ENCODE peak calls at places on chromosomes 5 and 9, in six cellular contexts. One of them, this sample, is unnamed.

GRCh38 chr5:92795633-92796032 is 785.4 kb downstream of the NR2F1-AS1 start:
- DNase-seq in retina: no peak
- DNase-seq in kidney glomerular epithelial cell: no peak
- DNase-seq in AG10803: no peak
- DNase-seq in neural crest cell: no peak
- DNase-seq in GM12892: no peak
- DNase-seq in this sample: no peak

GRCh38 chr9:129235931-129236331 is 57.9 kb upstream of the IER5L start:
- DNase-seq in kidney glomerular epithelial cell: no peak
- DNase-seq in AG10803: no peak
- DNase-seq in retina: no peak
- DNase-seq in neural crest cell: no peak
- DNase-seq in GM12892: no peak
- DNase-seq in this sample: no peak

GRCh38 chr5:93017854-93018253 is 563.2 kb downstream of the NR2F1-AS1 start:
- DNase-seq in retina: no peak
- DNase-seq in GM12892: no peak
- DNase-seq in AG10803: peak
- DNase-seq in kidney glomerular epithelial cell: no peak
- DNase-seq in neural crest cell: no peak
- DNase-seq in this sample: peak

GRCh38 chr9:2925016-2925415 is 81.1 kb upstream of the PUM3 start:
- DNase-seq in neural crest cell: no peak
- DNase-seq in retina: no peak
- DNase-seq in AG10803: no peak
- DNase-seq in kidney glomerular epithelial cell: no peak
- DNase-seq in GM12892: no peak
- DNase-seq in this sample: no peak

GRCh38 chr5:142654578-142655042 is 31.3 kb downstream of the FGF1 start:
- DNase-seq in neural crest cell: no peak
- DNase-seq in kidney glomerular epithelial cell: no peak
- DNase-seq in AG10803: no peak
- DNase-seq in retina: no peak
- DNase-seq in GM12892: no peak
- DNase-seq in this sample: no peak

GRCh38 chr5:27026791-27027190 is 11.6 kb downstream of the CDH9 start:
- DNase-seq in kidney glomerular epithelial cell: no peak
- DNase-seq in AG10803: no peak
- DNase-seq in retina: no peak
- DNase-seq in neural crest cell: no peak
- DNase-seq in GM12892: no peak
- DNase-seq in this sample: no peak

GRCh38 chr9:70588999-70589398 is 174.5 kb upstream of the KLF9 start:
- DNase-seq in GM12892: no peak
- DNase-seq in neural crest cell: no peak
- DNase-seq in AG10803: peak
- DNase-seq in retina: no peak
- DNase-seq in kidney glomerular epithelial cell: no peak
- DNase-seq in this sample: no peak

GRCh38 chr9:2478421-2478820 is 143.2 kb upstream of the VLDLR start:
- DNase-seq in neural crest cell: no peak
- DNase-seq in AG10803: no peak
- DNase-seq in kidney glomerular epithelial cell: no peak
- DNase-seq in GM12892: no peak
- DNase-seq in retina: no peak
- DNase-seq in this sample: no peak

GRCh38 chr5:133265720-133266575 is 214.1 kb downstream of the HSPA4 start:
- DNase-seq in GM12892: no peak
- DNase-seq in neural crest cell: no peak
- DNase-seq in kidney glomerular epithelial cell: no peak
- DNase-seq in retina: peak
- DNase-seq in AG10803: peak
- DNase-seq in this sample: peak

GRCh38 chr5:140221697-140222223 is 46.8 kb downstream of the CYSTM1 start:
- DNase-seq in AG10803: peak
- DNase-seq in neural crest cell: no peak
- DNase-seq in GM12892: no peak
- DNase-seq in kidney glomerular epithelial cell: peak
- DNase-seq in retina: no peak
- DNase-seq in this sample: peak

GRCh38 chr9:122016309-122016708 is 76.8 kb downstream of the TTLL11 start:
- DNase-seq in AG10803: no peak
- DNase-seq in retina: no peak
- DNase-seq in GM12892: no peak
- DNase-seq in kidney glomerular epithelial cell: no peak
- DNase-seq in neural crest cell: no peak
- DNase-seq in this sample: no peak

GRCh38 chr5:77545285-77545684 is 53.2 kb upstream of the WDR41 start:
- DNase-seq in kidney glomerular epithelial cell: no peak
- DNase-seq in retina: no peak
- DNase-seq in neural crest cell: no peak
- DNase-seq in AG10803: no peak
- DNase-seq in GM12892: no peak
- DNase-seq in this sample: no peak

GRCh38 chr5:135145985-135146384 is 112.0 kb upstream of the PITX1 start:
- DNase-seq in AG10803: no peak
- DNase-seq in kidney glomerular epithelial cell: no peak
- DNase-seq in GM12892: no peak
- DNase-seq in neural crest cell: no peak
- DNase-seq in retina: no peak
- DNase-seq in this sample: no peak

GRCh38 chr9:28332648-28333047 is 759.4 kb upstream of the C9orf72 start:
- DNase-seq in retina: no peak
- DNase-seq in GM12892: no peak
- DNase-seq in kidney glomerular epithelial cell: no peak
- DNase-seq in AG10803: no peak
- DNase-seq in neural crest cell: no peak
- DNase-seq in this sample: no peak

This sample was measured in renal cortical epithelial cell.